ENCODE peak calls at places on chromosomes 13 and 19, in five cellular contexts. V is activated CD8-positive, alpha-beta T cell treated with anti-CD3 and anti-CD28 coated beads, Interleukin-2, amount 10 ng/mL, durations not matched to agents 7 days and 5 days; U is mesothelial cell of epicardium; I is heart left ventricle; W is HTR-8/SVneo. H is an unnamed sample.

GRCh38 chr13:95714142-95714832 is 37.3 kb downstream of the DNAJC3 start:
- DNase-seq in I (no peak), W (no peak), V (no peak), U (no peak), H (no peak)

GRCh38 chr19:56562766-56563165 is 4.5 kb upstream of the ZNF470 start:
- DNase-seq in V (no peak), I (no peak), W (no peak), U (no peak), H (no peak)

GRCh38 chr13:47289578-47289977 is 392.7 kb upstream of the HTR2A start:
- DNase-seq in W (no peak), V (no peak), I (no peak), U (no peak), H (no peak)

GRCh38 chr19:4776436-4777205 is 14.9 kb upstream of the FEM1A start:
- DNase-seq in U (no peak), I (no peak), V (no peak), W (no peak), H (no peak)

GRCh38 chr13:68319384-68319783 is 1089.2 kb upstream of the PCDH9 start:
- DNase-seq in W (no peak), I (no peak), U (no peak), V (no peak), H (no peak)

GRCh38 chr19:41323023-41323422 is 13.1 kb downstream of the CCDC97 start:
- DNase-seq in U (no peak), I (peak; percentile 71), W (no peak), V (no peak), H (no peak)

GRCh38 chr13:99577934-99578917 is 77.0 kb downstream of the TM9SF2 start:
- DNase-seq in U (no peak), W (peak; percentile 4), I (no peak), V (no peak), H (no peak)

GRCh38 chr19:39846678-39847486 is 703 bp upstream of the FBL start:
- DNase-seq in V (no peak), W (no peak), U (no peak), I (no peak), H (no peak)

GRCh38 chr19:29617336-29618266 is 11.5 kb downstream of the POP4 start:
- DNase-seq in V (no peak), I (no peak), U (no peak), W (no peak), H (no peak)

GRCh38 chr13:38228322-38228721 is 121.3 kb upstream of the UFM1 start:
- DNase-seq in W (no peak), I (no peak), U (no peak), V (no peak), H (no peak)

GRCh38 chr19:9205506-9206113 is 13.8 kb downstream of the OR7D4 start:
- DNase-seq in W (peak; percentile 69), V (peak; percentile 74), U (peak; percentile 35), I (peak; percentile 66), H (no peak)

GRCh38 chr13:80901111-80902014 is 560.4 kb upstream of the SPRY2 start:
- DNase-seq in I (no peak), U (no peak), V (no peak), W (no peak), H (no peak)

GRCh38 chr13:71864094-71864980 is 2.7 kb downstream of the DACH1 start:
- DNase-seq in W (no peak), I (peak; percentile 54), U (peak; percentile 35), V (no peak), H (peak; percentile 47)

GRCh38 chr13:50128406-50129048 is 113.3 kb downstream of the KCNRG start:
- DNase-seq in I (no peak), V (no peak), W (no peak), U (no peak), H (no peak)

GRCh38 chr13:95099541-95099940 is 201.7 kb downstream of the ABCC4 start:
- DNase-seq in V (no peak), W (no peak), I (no peak), U (no peak), H (no peak)

GRCh38 chr19:46201413-46202310 is 27.9 kb upstream of the IGFL1 start:
- DNase-seq in U (no peak), W (no peak), V (no peak), I (no peak), H (no peak)

GRCh38 chr19:13588953-13589833 is 82.9 kb upstream of the CACNA1A start:
- DNase-seq in I (peak; percentile 65), W (peak; percentile 83), U (peak; percentile 59), V (peak; percentile 85), H (no peak)

GRCh38 chr13:30371649-30372265 is 50.5 kb upstream of the UBE2L5 start:
- DNase-seq in V (peak; percentile 73), W (no peak), I (no peak), U (no peak), H (peak; percentile 69)

GRCh38 chr19:33818426-33818825 is 21.8 kb downstream of the KCTD15 start:
- DNase-seq in W (no peak), V (no peak), I (peak; percentile 7), U (no peak), H (no peak)

H was measured in DMS153.